ENCODE peak calls at places on chromosomes 12 and 14, in nine cellular contexts. I, Z, O, W, K, X, R, C and A are unnamed samples. For H3K4me1, the result is how much of the 10 kb centered on the place peaks cover.

GRCh38 chr14:23306113-23306411 is 571 bp upstream of the BCL2L2 start:
- DNase-seq in I (no peak), Z (no peak), O (no peak), W (no peak), K (no peak), X (no peak), R (no peak), C (no peak), A (no peak)

GRCh38 chr12:130447655-130447965 is 109.9 kb downstream of the PIWIL1 start:
- DNase-seq in I (no peak), Z (no peak), O (no peak), W (no peak), K (no peak), X (no peak), R (no peak), C (no peak), A (no peak)

GRCh38 chr14:69749956-69750355 is 17.0 kb upstream of the SRSF5 start:
- DNase-seq in I (no peak), Z (no peak), O (no peak), W (no peak), K (no peak), X (no peak), R (no peak), C (no peak), A (no peak)

GRCh38 chr14:47194051-47194450 is 481.4 kb downstream of the MDGA2 start:
- DNase-seq in I (no peak), Z (no peak), O (no peak), W (no peak), K (no peak), X (no peak), R (no peak), C (peak), A (no peak)

GRCh38 chr14:68513838-68514610 is 278.8 kb downstream of the ZFP36L1 start:
- DNase-seq in I (no peak), Z (peak), O (no peak), W (no peak), K (no peak), X (no peak), R (no peak), C (no peak), A (no peak)

GRCh38 chr12:122013792-122014590 is 7.7 kb upstream of the BCL7A start:
- DNase-seq in I (no peak), Z (no peak), O (no peak), W (no peak), K (no peak), X (no peak), R (no peak), C (no peak), A (peak)

GRCh38 chr14:60815371-60815770 is 80.8 kb downstream of the MNAT1 start:
- DNase-seq in I (no peak), Z (no peak), O (no peak), W (no peak), K (no peak), X (no peak), R (no peak), C (no peak), A (no peak)

GRCh38 chr14:100246809-100247428 is 8.0 kb downstream of the YY1 start:
- DNase-seq in I (no peak), Z (no peak), O (peak), W (peak), K (no peak), X (peak), R (peak), C (no peak), A (peak)

GRCh38 chr14:66284346-66284745 is 201.8 kb upstream of the CCDC196 start:
- DNase-seq in I (no peak), Z (no peak), O (no peak), W (peak), K (no peak), X (no peak), R (no peak), C (peak), A (no peak)

DNA sequence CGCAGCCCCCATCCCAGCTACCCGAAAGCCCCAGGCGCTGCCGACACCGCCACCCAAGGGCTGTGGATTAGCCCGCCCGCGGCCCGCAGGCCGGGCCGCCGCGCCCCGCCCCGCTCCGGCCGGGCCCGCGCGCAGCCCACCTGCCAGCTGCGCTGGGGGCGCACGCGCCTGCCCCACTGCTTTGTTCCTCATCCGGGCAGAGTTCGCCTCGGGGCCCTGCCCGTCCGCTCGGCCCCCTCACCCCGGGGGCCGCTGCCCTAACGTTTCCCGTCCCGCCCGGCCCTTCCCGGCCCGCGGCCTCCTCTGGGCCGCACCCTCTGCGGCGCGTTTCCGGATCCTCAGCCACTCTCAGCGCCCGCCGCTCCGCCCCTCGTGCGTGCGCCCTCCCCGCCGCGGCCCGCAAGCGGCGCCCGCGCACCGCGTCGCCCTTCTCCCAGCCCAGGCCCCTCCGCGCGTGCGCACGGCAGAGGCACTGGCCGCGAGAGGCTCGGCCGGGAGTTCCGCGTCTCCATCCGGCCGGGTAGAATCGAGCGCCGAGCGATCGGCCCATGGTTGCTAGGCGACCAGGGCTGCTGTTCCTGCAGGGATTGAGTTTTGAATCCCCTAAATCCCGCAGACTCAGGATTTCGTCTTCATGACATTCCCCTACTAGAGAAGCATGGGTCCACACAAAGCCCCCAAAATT is at the start of gene PRDM4:
- DNase-seq in I (peak), Z (peak), O (peak), W (peak), K (peak), X (peak), R (peak), C (peak), A (peak)
- H3K27ac ChIP-seq in I (peak), Z (peak), O (peak), W (peak), K (peak), X (no peak), R (peak), C (peak), A (peak)

DNA sequence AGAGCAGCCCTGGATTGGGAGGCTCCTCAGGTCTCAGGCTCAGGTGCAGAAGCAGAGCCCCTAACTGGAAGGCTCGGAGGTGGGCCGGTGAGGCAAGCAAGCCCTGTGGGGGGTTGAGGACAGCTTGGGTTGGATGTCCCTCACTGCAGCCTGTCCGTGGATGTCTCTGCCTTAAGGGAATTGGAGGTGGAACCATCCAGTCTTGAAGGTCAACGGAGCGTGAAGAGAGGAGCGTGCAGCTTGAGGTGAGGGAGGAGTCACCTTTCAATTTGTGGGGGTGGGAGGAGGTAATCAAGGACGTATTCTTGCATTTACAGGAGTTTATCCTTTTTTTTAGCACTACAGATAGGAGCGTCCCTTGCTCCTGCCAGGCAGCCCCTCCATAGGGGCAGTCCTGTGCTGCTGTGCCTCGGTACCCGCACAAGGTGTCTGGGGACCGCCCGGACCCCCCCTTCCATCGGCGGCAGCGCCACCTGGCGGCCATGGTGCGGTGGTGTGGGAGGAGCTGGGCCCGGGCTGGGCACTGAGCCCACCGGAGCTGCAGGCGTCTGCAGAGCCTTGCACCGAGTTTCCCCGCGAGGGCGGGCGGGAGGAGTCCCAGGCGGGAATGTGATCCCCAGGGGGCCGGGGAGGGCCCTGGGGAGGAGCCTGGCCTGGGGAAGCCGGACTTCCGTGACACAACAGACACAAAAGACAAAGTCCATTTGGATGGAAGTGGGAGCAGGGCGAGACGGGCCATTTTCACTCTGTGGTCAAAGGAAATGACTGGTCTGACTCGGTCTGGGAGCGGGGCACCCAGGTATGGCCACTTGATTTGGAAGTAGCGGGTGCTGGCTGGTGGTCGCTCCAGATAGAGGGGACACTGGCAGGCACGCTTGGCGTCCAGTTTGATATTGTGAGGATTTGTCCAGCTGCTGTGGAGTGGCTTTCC is 884 bp downstream of the DNAJC22 start:
- DNase-seq in I (peak), Z (peak), O (peak), W (peak), K (peak), X (peak), R (peak), C (peak), A (peak)
- H3K4me1 ChIP-seq in I (under half), Z (under half), O (under half), W (under half), K (under half), X (under half), R (under half), C (under half), A (under half)

DNA sequence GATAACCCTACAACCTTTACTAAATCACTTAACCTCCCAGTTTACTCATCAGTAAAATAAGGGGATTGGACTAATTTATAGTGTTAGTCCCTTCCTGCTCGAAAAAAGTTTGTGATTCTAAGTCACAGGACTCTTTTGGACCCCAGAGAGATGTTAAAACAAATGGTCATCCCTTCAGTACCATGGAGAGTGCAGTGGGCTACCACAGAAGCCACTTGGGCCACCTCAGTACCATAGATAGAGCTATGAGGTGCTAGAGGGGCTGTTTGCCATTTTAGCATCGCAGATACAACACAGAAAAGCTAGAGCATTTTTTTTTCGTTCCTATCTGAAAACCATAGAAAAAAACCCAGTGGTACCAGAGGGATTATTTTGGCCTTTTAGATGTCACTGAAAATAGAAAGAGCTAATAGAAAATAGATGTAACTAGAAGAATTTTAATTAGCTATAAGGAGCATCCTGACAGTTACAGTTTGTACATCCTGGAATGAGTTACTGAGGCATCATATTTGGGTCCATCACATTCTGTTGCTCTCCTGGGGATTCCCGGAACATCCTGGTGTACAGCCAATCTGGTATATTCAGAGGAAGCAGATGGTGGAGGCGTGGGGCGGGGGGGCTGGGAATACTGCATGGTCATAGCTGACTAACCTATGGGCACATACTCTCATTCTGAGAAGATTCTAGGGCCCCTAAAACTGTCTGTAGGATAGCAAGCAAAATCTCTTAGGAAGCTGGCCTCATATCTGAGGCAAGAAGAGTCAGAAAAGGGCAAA is 2.8 kb downstream of the ZNF219 start:
- DNase-seq in I (no peak), Z (no peak), O (no peak), W (no peak), K (no peak), X (peak), R (no peak), C (no peak), A (peak)
- H3K27ac ChIP-seq in I (no peak), Z (peak), O (no peak), W (peak), K (peak), X (no peak), R (peak), C (no peak), A (no peak)

GRCh38 chr14:50924848-50925247 is 19.4 kb downstream of the PYGL start:
- DNase-seq in I (no peak), Z (no peak), O (no peak), W (no peak), K (no peak), X (no peak), R (no peak), C (no peak), A (no peak)
- H3K4me1 ChIP-seq in I (under half), Z (under half), O (under half), W (under half), K (under half), X (under half), R (under half), C (under half), A (under half)

DNA sequence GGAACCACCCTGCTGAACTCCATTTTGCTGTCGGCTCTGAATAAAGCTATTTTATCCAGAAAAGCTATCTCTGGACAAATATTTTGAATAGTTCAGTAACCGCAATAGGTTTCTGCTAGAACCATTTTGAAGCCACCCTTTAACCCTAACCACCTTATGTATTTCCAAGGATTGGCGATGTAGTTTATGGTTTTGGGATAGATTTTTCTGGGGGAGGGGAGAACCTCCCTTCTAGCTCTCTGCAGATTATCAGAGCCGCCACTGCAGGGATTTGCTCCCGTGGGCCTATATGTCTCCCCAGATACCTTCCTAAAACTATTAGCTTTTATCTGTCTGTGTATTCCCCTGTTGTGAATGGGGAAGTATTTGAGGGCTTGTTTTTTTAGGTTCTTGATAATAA is 1.8 kb upstream of the TUBA1B start:
- DNase-seq in I (no peak), Z (no peak), O (no peak), W (no peak), K (no peak), X (no peak), R (no peak), C (no peak), A (no peak)
- H3K27ac ChIP-seq in I (no peak), Z (peak), O (no peak), W (peak), K (no peak), X (no peak), R (no peak), C (no peak), A (peak)

GRCh38 chr14:104786091-104786586 is 9.4 kb downstream of the AKT1 start:
- DNase-seq in I (no peak), Z (no peak), O (no peak), W (no peak), K (no peak), X (no peak), R (no peak), C (no peak), A (peak)

GRCh38 chr14:104788533-104788818 is 7.1 kb downstream of the AKT1 start:
- DNase-seq in I (no peak), Z (no peak), O (no peak), W (no peak), K (no peak), X (no peak), R (no peak), C (no peak), A (peak)

GRCh38 chr14:104788873-104789663 is 6.5 kb downstream of the AKT1 start:
- DNase-seq in I (no peak), Z (no peak), O (no peak), W (no peak), K (peak), X (no peak), R (no peak), C (no peak), A (peak)

GRCh38 chr14:104786726-104787675 is 8.5 kb downstream of the AKT1 start:
- DNase-seq in I (no peak), Z (no peak), O (no peak), W (no peak), K (no peak), X (no peak), R (no peak), C (no peak), A (peak)

GRCh38 chr14:104787736-104788532 is 7.6 kb downstream of the AKT1 start:
- DNase-seq in I (no peak), Z (no peak), O (no peak), W (no peak), K (no peak), X (no peak), R (no peak), C (no peak), A (peak)
- H3K4me1 ChIP-seq in I (under half), Z (under half), O (under half), W (under half), K (under half), X (under half), R (under half), C (under half), A (under half)

GRCh38 chr14:73239463-73240241 is 2.3 kb downstream of the PAPLN start:
- DNase-seq in I (no peak), Z (peak), O (no peak), W (no peak), K (peak), X (peak), R (peak), C (peak), A (peak)

GRCh38 chr14:73237219-73237785 is at the start of gene PAPLN:
- DNase-seq in I (no peak), Z (no peak), O (peak), W (peak), K (peak), X (no peak), R (peak), C (no peak), A (peak)

GRCh38 chr14:73238941-73239340 is 1.6 kb downstream of the PAPLN start:
- DNase-seq in I (no peak), Z (no peak), O (no peak), W (no peak), K (no peak), X (no peak), R (no peak), C (no peak), A (peak)

GRCh38 chr14:73237786-73238261 is 518 bp downstream of the PAPLN start:
- DNase-seq in I (no peak), Z (no peak), O (no peak), W (no peak), K (no peak), X (no peak), R (peak), C (no peak), A (peak)

DNA sequence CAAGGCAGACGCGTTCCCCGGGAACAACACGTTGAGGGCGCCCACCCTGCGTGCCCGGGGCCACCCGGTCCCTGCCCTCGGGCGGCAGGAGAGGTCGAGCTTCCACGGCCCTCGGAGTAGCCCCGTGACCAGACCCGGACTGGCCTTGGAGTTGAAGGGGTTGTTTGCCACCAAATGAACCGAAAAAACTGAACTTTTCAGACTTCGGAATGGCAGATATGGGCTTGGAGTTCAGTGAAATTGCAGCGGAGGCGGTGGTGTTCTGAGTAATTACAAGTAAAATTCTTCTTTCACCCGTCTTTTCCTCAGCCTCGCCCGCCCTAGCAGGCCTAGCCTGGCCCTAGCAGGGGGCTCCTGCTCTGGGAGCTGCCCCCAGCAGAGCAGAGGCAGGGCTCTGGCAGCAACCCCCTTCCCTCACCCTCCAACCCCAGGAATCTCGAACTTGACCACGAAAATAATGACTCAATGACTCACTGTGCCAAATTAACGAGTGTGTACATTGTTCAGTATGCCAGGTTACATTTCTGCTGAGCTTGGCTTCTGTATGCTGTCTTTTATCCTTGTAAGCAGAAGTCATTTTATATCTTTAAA is 1.1 kb downstream of the PAPLN start:
- DNase-seq in I (no peak), Z (no peak), O (peak), W (no peak), K (no peak), X (no peak), R (no peak), C (peak), A (peak)
- H3K27ac ChIP-seq in I (no peak), Z (peak), O (peak), W (peak), K (peak), X (no peak), R (no peak), C (no peak), A (no peak)